ENCODE peak calls at places on chromosome 21, in nine cellular contexts. One of them, this sample, is unnamed.

GRCh38 chr21:43913928-43914327 is 48.9 kb downstream of the AGPAT3 start:
- DNase-seq in upper lobe of right lung: no peak
- DNase-seq in stimulated activated naive CD4-positive, alpha-beta T cell: no peak
- DNase-seq in GM10248: no peak
- DNase-seq in RPMI7951: peak; percentile 62
- DNase-seq in dorsolateral prefrontal cortex: no peak
- DNase-seq in HCT116: no peak
- DNase-seq in activated T-cell treated with anti-CD3 and anti-CD28 coated beads, Interleukin-2, amount 50 U/mL, for 72 hours: no peak
- DNase-seq in stimulated activated CD4-positive, alpha-beta T cell treated with anti-CD3 and anti-CD28 coated beads, Interleukin-4, amount 100 ng/mL, for 48 hours: no peak
- DNase-seq in this sample: peak; percentile 15

GRCh38 chr21:38910390-38911008 is 104.8 kb downstream of the ETS2 start:
- DNase-seq in upper lobe of right lung: no peak
- DNase-seq in stimulated activated naive CD4-positive, alpha-beta T cell: no peak
- DNase-seq in GM10248: no peak
- DNase-seq in RPMI7951: peak; percentile 63
- DNase-seq in dorsolateral prefrontal cortex: no peak
- DNase-seq in HCT116: peak; percentile 74
- DNase-seq in activated T-cell treated with anti-CD3 and anti-CD28 coated beads, Interleukin-2, amount 50 U/mL, for 72 hours: peak; percentile 75
- DNase-seq in stimulated activated CD4-positive, alpha-beta T cell treated with anti-CD3 and anti-CD28 coated beads, Interleukin-4, amount 100 ng/mL, for 48 hours: no peak
- DNase-seq in this sample: no peak

GRCh38 chr21:45401916-45402900 is 2.8 kb upstream of the COL18A1 start:
- DNase-seq in upper lobe of right lung: peak; percentile 36
- DNase-seq in stimulated activated naive CD4-positive, alpha-beta T cell: no peak
- DNase-seq in GM10248: no peak
- DNase-seq in RPMI7951: no peak
- DNase-seq in dorsolateral prefrontal cortex: no peak
- DNase-seq in HCT116: no peak
- DNase-seq in activated T-cell treated with anti-CD3 and anti-CD28 coated beads, Interleukin-2, amount 50 U/mL, for 72 hours: no peak
- DNase-seq in stimulated activated CD4-positive, alpha-beta T cell treated with anti-CD3 and anti-CD28 coated beads, Interleukin-4, amount 100 ng/mL, for 48 hours: no peak
- DNase-seq in this sample: no peak

GRCh38 chr21:32411366-32412161 is 942 bp upstream of the EVA1C start:
- DNase-seq in upper lobe of right lung: peak; percentile 96
- DNase-seq in stimulated activated naive CD4-positive, alpha-beta T cell: no peak
- DNase-seq in GM10248: no peak
- DNase-seq in RPMI7951: peak; percentile 74
- DNase-seq in dorsolateral prefrontal cortex: peak; percentile 89
- DNase-seq in HCT116: no peak
- DNase-seq in activated T-cell treated with anti-CD3 and anti-CD28 coated beads, Interleukin-2, amount 50 U/mL, for 72 hours: peak; percentile 79
- DNase-seq in stimulated activated CD4-positive, alpha-beta T cell treated with anti-CD3 and anti-CD28 coated beads, Interleukin-4, amount 100 ng/mL, for 48 hours: peak; percentile 56
- DNase-seq in this sample: peak; percentile 90

GRCh38 chr21:44485254-44485793 is 30.0 kb downstream of the LRRC3 start:
- DNase-seq in upper lobe of right lung: no peak
- DNase-seq in stimulated activated naive CD4-positive, alpha-beta T cell: no peak
- DNase-seq in GM10248: no peak
- DNase-seq in RPMI7951: peak; percentile 38
- DNase-seq in dorsolateral prefrontal cortex: no peak
- DNase-seq in HCT116: peak; percentile 46
- DNase-seq in activated T-cell treated with anti-CD3 and anti-CD28 coated beads, Interleukin-2, amount 50 U/mL, for 72 hours: peak; percentile 43
- DNase-seq in stimulated activated CD4-positive, alpha-beta T cell treated with anti-CD3 and anti-CD28 coated beads, Interleukin-4, amount 100 ng/mL, for 48 hours: peak; percentile 33
- DNase-seq in this sample: peak; percentile 74

GRCh38 chr21:39082656-39083376 is 100.4 kb downstream of the PSMG1 start:
- DNase-seq in upper lobe of right lung: no peak
- DNase-seq in stimulated activated naive CD4-positive, alpha-beta T cell: no peak
- DNase-seq in GM10248: no peak
- DNase-seq in RPMI7951: no peak
- DNase-seq in dorsolateral prefrontal cortex: no peak
- DNase-seq in HCT116: peak; percentile 13
- DNase-seq in activated T-cell treated with anti-CD3 and anti-CD28 coated beads, Interleukin-2, amount 50 U/mL, for 72 hours: no peak
- DNase-seq in stimulated activated CD4-positive, alpha-beta T cell treated with anti-CD3 and anti-CD28 coated beads, Interleukin-4, amount 100 ng/mL, for 48 hours: no peak
- DNase-seq in this sample: no peak

GRCh38 chr21:41878831-41879189 is 334 bp downstream of the PRDM15 start:
- DNase-seq in upper lobe of right lung: peak; percentile 91
- DNase-seq in stimulated activated naive CD4-positive, alpha-beta T cell: peak; percentile 73
- DNase-seq in GM10248: peak; percentile 89
- DNase-seq in RPMI7951: peak; percentile 80
- DNase-seq in dorsolateral prefrontal cortex: peak; percentile 61
- DNase-seq in HCT116: peak; percentile 54
- DNase-seq in activated T-cell treated with anti-CD3 and anti-CD28 coated beads, Interleukin-2, amount 50 U/mL, for 72 hours: peak; percentile 85
- DNase-seq in stimulated activated CD4-positive, alpha-beta T cell treated with anti-CD3 and anti-CD28 coated beads, Interleukin-4, amount 100 ng/mL, for 48 hours: peak; percentile 70
- DNase-seq in this sample: peak; percentile 89

GRCh38 chr21:44800103-44800502 is 1.5 kb downstream of the UBE2G2 start:
- DNase-seq in upper lobe of right lung: no peak
- DNase-seq in stimulated activated naive CD4-positive, alpha-beta T cell: no peak
- DNase-seq in GM10248: no peak
- DNase-seq in RPMI7951: peak; percentile 52
- DNase-seq in dorsolateral prefrontal cortex: no peak
- DNase-seq in HCT116: no peak
- DNase-seq in activated T-cell treated with anti-CD3 and anti-CD28 coated beads, Interleukin-2, amount 50 U/mL, for 72 hours: no peak
- DNase-seq in stimulated activated CD4-positive, alpha-beta T cell treated with anti-CD3 and anti-CD28 coated beads, Interleukin-4, amount 100 ng/mL, for 48 hours: no peak
- DNase-seq in this sample: peak; percentile 69

GRCh38 chr21:34911360-34911759 is 137.7 kb downstream of the RUNX1 start:
- DNase-seq in upper lobe of right lung: no peak
- DNase-seq in stimulated activated naive CD4-positive, alpha-beta T cell: no peak
- DNase-seq in GM10248: no peak
- DNase-seq in RPMI7951: no peak
- DNase-seq in dorsolateral prefrontal cortex: no peak
- DNase-seq in HCT116: no peak
- DNase-seq in activated T-cell treated with anti-CD3 and anti-CD28 coated beads, Interleukin-2, amount 50 U/mL, for 72 hours: no peak
- DNase-seq in stimulated activated CD4-positive, alpha-beta T cell treated with anti-CD3 and anti-CD28 coated beads, Interleukin-4, amount 100 ng/mL, for 48 hours: no peak
- DNase-seq in this sample: no peak

GRCh38 chr21:35294231-35294898 is 245.3 kb upstream of the RUNX1 start:
- DNase-seq in upper lobe of right lung: no peak
- DNase-seq in stimulated activated naive CD4-positive, alpha-beta T cell: no peak
- DNase-seq in GM10248: no peak
- DNase-seq in RPMI7951: no peak
- DNase-seq in dorsolateral prefrontal cortex: no peak
- DNase-seq in HCT116: peak; percentile 86
- DNase-seq in activated T-cell treated with anti-CD3 and anti-CD28 coated beads, Interleukin-2, amount 50 U/mL, for 72 hours: no peak
- DNase-seq in stimulated activated CD4-positive, alpha-beta T cell treated with anti-CD3 and anti-CD28 coated beads, Interleukin-4, amount 100 ng/mL, for 48 hours: no peak
- DNase-seq in this sample: no peak

GRCh38 chr21:43370091-43370658 is 56.8 kb downstream of the SIK1 start:
- DNase-seq in upper lobe of right lung: no peak
- DNase-seq in stimulated activated naive CD4-positive, alpha-beta T cell: no peak
- DNase-seq in GM10248: no peak
- DNase-seq in RPMI7951: peak; percentile 69
- DNase-seq in dorsolateral prefrontal cortex: no peak
- DNase-seq in HCT116: no peak
- DNase-seq in activated T-cell treated with anti-CD3 and anti-CD28 coated beads, Interleukin-2, amount 50 U/mL, for 72 hours: no peak
- DNase-seq in stimulated activated CD4-positive, alpha-beta T cell treated with anti-CD3 and anti-CD28 coated beads, Interleukin-4, amount 100 ng/mL, for 48 hours: no peak
- DNase-seq in this sample: peak; percentile 7

GRCh38 chr21:43921979-43922945 is 57.2 kb downstream of the AGPAT3 start:
- DNase-seq in upper lobe of right lung: no peak
- DNase-seq in stimulated activated naive CD4-positive, alpha-beta T cell: peak; percentile 66
- DNase-seq in GM10248: peak; percentile 78
- DNase-seq in RPMI7951: no peak
- DNase-seq in dorsolateral prefrontal cortex: no peak
- DNase-seq in HCT116: no peak
- DNase-seq in activated T-cell treated with anti-CD3 and anti-CD28 coated beads, Interleukin-2, amount 50 U/mL, for 72 hours: peak; percentile 72
- DNase-seq in stimulated activated CD4-positive, alpha-beta T cell treated with anti-CD3 and anti-CD28 coated beads, Interleukin-4, amount 100 ng/mL, for 48 hours: peak; percentile 36
- DNase-seq in this sample: no peak

GRCh38 chr21:38688068-38688467 is 117.7 kb upstream of the ETS2 start:
- DNase-seq in upper lobe of right lung: no peak
- DNase-seq in stimulated activated naive CD4-positive, alpha-beta T cell: no peak
- DNase-seq in GM10248: no peak
- DNase-seq in RPMI7951: no peak
- DNase-seq in dorsolateral prefrontal cortex: no peak
- DNase-seq in HCT116: no peak
- DNase-seq in activated T-cell treated with anti-CD3 and anti-CD28 coated beads, Interleukin-2, amount 50 U/mL, for 72 hours: no peak
- DNase-seq in stimulated activated CD4-positive, alpha-beta T cell treated with anti-CD3 and anti-CD28 coated beads, Interleukin-4, amount 100 ng/mL, for 48 hours: no peak
- DNase-seq in this sample: no peak

GRCh38 chr21:41770901-41771624 is 4.2 kb upstream of the RIPK4 start:
- DNase-seq in upper lobe of right lung: peak; percentile 38
- DNase-seq in stimulated activated naive CD4-positive, alpha-beta T cell: no peak
- DNase-seq in GM10248: no peak
- DNase-seq in RPMI7951: no peak
- DNase-seq in dorsolateral prefrontal cortex: no peak
- DNase-seq in HCT116: no peak
- DNase-seq in activated T-cell treated with anti-CD3 and anti-CD28 coated beads, Interleukin-2, amount 50 U/mL, for 72 hours: no peak
- DNase-seq in stimulated activated CD4-positive, alpha-beta T cell treated with anti-CD3 and anti-CD28 coated beads, Interleukin-4, amount 100 ng/mL, for 48 hours: no peak
- DNase-seq in this sample: no peak

GRCh38 chr21:26041441-26042180 is 129.0 kb downstream of the APP start:
- DNase-seq in upper lobe of right lung: no peak
- DNase-seq in stimulated activated naive CD4-positive, alpha-beta T cell: no peak
- DNase-seq in GM10248: no peak
- DNase-seq in RPMI7951: peak; percentile 52
- DNase-seq in dorsolateral prefrontal cortex: no peak
- DNase-seq in HCT116: no peak
- DNase-seq in activated T-cell treated with anti-CD3 and anti-CD28 coated beads, Interleukin-2, amount 50 U/mL, for 72 hours: no peak
- DNase-seq in stimulated activated CD4-positive, alpha-beta T cell treated with anti-CD3 and anti-CD28 coated beads, Interleukin-4, amount 100 ng/mL, for 48 hours: no peak
- DNase-seq in this sample: no peak

This sample was measured in cardiac muscle cell.